ENCODE peak calls at places on chromosomes 13 and 19, in nine cellular contexts. B is activated B cell treated with CpG ODN at 0.5 μM for 24 hours, T is tibial nerve, Q is AG10803, I is Caco-2, U is GM12865, X is H9, R is ascending aorta, D is MCF 10A. H is an unnamed sample.

GRCh38 chr19:49862411-49863253 is 4.7 kb downstream of the PNKP start:
- DNase-seq in T (no peak), B (no peak), X (peak), U (peak), I (peak), R (no peak), Q (no peak), D (no peak), H (no peak)

GRCh38 chr19:51044327-51044726 is 9.5 kb upstream of the KLK12 start:
- DNase-seq in B (no peak), U (no peak), D (no peak), R (no peak), I (no peak), X (no peak), Q (no peak), T (no peak), H (no peak)

GRCh38 chr13:53703371-53704080 is 674.9 kb downstream of the OLFM4 start:
- DNase-seq in D (no peak), X (no peak), I (no peak), U (no peak), T (no peak), R (no peak), B (no peak), Q (no peak), H (no peak)

GRCh38 chr19:13428352-13428751 is 77.9 kb downstream of the CACNA1A start:
- DNase-seq in Q (peak), T (no peak), R (no peak), B (no peak), U (peak), X (peak), D (peak), I (peak), H (no peak)

GRCh38 chr13:90696656-90697055 is 650.8 kb upstream of the MIR17HG start:
- DNase-seq in R (no peak), Q (no peak), I (no peak), D (peak), X (no peak), U (no peak), B (no peak), T (no peak), H (no peak)

GRCh38 chr13:39767791-39768564 is 112.5 kb downstream of the COG6 start:
- DNase-seq in X (no peak), T (no peak), I (no peak), U (peak), Q (no peak), D (peak), R (no peak), B (no peak), H (no peak)

GRCh38 chr19:5036733-5037681 is 68.1 kb downstream of the KDM4B start:
- DNase-seq in B (no peak), U (no peak), R (no peak), X (no peak), D (peak), T (no peak), I (no peak), Q (peak), H (no peak)

GRCh38 chr13:68810660-68811059 is 1297.0 kb upstream of the ATXN8OS start:
- DNase-seq in B (no peak), R (no peak), T (no peak), U (no peak), I (peak), D (peak), X (no peak), Q (no peak), H (no peak)

GRCh38 chr13:111202149-111202548 is 87.0 kb downstream of the ARHGEF7 start:
- DNase-seq in D (no peak), B (no peak), X (no peak), I (no peak), U (no peak), R (peak), Q (no peak), T (no peak), H (no peak)

GRCh38 chr19:30626567-30626966 is 254.4 kb downstream of the ZNF536 start:
- DNase-seq in T (no peak), B (no peak), U (no peak), D (no peak), X (no peak), R (no peak), I (no peak), Q (no peak), H (no peak)

GRCh38 chr13:76886292-76887061 is at the start of gene KCTD12:
- DNase-seq in Q (peak), U (peak), D (peak), R (peak), X (peak), T (peak), I (peak), B (peak), H (peak)

GRCh38 chr13:41061075-41061913 is at the start of gene WBP4:
- DNase-seq in B (peak), I (peak), T (peak), D (peak), U (peak), R (peak), X (peak), Q (peak), H (peak)

GRCh38 chr13:46173656-46174055 is 8.3 kb downstream of the LCP1 start:
- DNase-seq in Q (no peak), B (no peak), U (peak), T (no peak), D (no peak), X (no peak), I (no peak), R (no peak), H (no peak)

GRCh38 chr19:6227941-6228325 is 51.8 kb downstream of the MLLT1 start:
- DNase-seq in X (no peak), Q (no peak), B (no peak), T (no peak), I (no peak), R (no peak), U (no peak), D (no peak), H (no peak)

GRCh38 chr19:6056801-6057650 is 53.3 kb downstream of the RFX2 start:
- DNase-seq in U (no peak), R (peak), T (no peak), I (peak), B (no peak), Q (peak), D (peak), X (peak), H (no peak)

GRCh38 chr13:26362261-26362660 is 108.3 kb downstream of the CDK8 start:
- DNase-seq in R (no peak), T (no peak), I (no peak), D (no peak), B (no peak), X (no peak), U (no peak), Q (no peak), H (no peak)

GRCh38 chr19:44692379-44692721 is 6.6 kb upstream of the CEACAM16 start:
- DNase-seq in U (no peak), I (no peak), D (peak), X (no peak), R (no peak), B (no peak), T (no peak), Q (no peak), H (no peak)

GRCh38 chr19:44697670-44698034 is 1.3 kb upstream of the CEACAM16 start:
- DNase-seq in X (no peak), R (no peak), U (no peak), I (no peak), Q (no peak), B (no peak), D (no peak), T (no peak), H (no peak)

GRCh38 chr19:44696939-44697669 is 1.8 kb upstream of the CEACAM16 start:
- DNase-seq in U (no peak), B (no peak), D (no peak), T (no peak), R (no peak), I (no peak), Q (no peak), X (peak), H (no peak)

GRCh38 chr19:44690131-44690440 is 8.9 kb upstream of the CEACAM16 start:
- DNase-seq in B (no peak), I (no peak), D (no peak), Q (no peak), T (no peak), R (no peak), U (no peak), X (no peak), H (no peak)

GRCh38 chr19:44694184-44694579 is 4.8 kb upstream of the CEACAM16 start:
- DNase-seq in U (peak), D (no peak), I (no peak), Q (no peak), B (no peak), X (no peak), T (no peak), R (no peak), H (no peak)
- TF ChIP-seq CTCF in U (peak), D (peak), I (no peak), Q (peak), B (no peak), X (peak), T (no peak), R (no peak), H (peak)

DNA sequence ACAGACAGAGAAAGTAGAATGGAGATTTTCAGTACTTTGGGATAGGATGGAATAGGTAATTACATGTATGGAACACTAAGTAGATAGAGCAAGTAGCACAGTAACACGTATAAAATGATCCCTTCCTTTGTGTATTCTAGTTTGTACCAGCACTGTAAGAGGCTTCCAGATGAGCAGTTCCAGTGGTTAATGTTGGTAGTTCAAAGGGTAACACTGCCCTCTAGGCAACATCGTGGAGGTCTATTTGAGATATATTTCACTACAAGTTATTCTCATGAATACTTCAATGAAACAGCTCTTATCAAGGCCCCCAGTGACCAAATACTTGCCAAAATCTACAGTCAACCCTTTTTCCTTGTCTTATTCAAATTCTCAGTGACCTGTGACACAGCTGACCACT is 13.5 kb upstream of the ZNF563 start:
- DNase-seq in U (peak), T (no peak), B (no peak), D (no peak), R (no peak), X (no peak), Q (no peak), I (no peak), H (no peak)
- TF ChIP-seq CTCF in U (no peak), T (no peak), B (no peak), D (no peak), R (no peak), X (peak), Q (no peak), I (no peak), H (no peak)

GRCh38 chr13:94595943-94596574 is at the start of gene TGDS:
- DNase-seq in R (peak), B (peak), I (peak), D (peak), T (peak), U (peak), Q (peak), X (peak), H (peak)
- TF ChIP-seq CTCF in R (no peak), B (no peak), I (no peak), D (no peak), T (no peak), U (no peak), Q (no peak), X (no peak), H (no peak)

DNA sequence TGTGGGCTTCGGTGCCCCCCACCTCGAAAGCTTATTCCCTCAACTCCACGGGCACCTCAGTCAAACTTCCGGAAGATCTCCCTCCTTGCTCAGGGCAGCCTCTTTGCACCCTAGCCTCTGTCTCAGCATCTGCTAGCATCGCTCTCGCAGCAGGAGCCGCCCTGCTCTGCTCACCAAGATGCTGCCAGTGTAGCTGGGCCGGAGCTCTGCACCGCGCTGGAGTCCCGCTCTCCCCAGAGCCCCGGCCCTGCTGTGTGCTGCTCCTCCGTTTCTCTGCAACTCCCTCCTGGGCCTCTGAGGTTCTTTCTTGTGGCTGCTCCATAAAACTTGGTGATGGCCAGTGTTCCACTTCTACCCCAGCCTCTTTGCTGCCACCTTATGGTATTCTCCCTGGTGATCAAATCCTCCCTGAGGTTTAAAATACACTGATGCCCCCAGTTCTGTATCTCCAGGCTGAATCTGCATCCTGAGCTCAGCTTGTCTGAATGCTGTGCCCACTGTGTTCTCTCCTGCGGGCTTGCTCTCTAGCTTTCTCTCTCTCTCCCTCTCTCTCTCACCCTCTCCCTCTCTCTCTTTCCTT is 198.0 kb downstream of the UQCRFS1 start:
- DNase-seq in X (peak), R (no peak), U (no peak), Q (peak), I (no peak), T (no peak), D (no peak), B (no peak), H (no peak)
- TF ChIP-seq CTCF in X (no peak), R (no peak), U (no peak), Q (peak), I (no peak), T (no peak), D (no peak), B (no peak), H (no peak)

DNA sequence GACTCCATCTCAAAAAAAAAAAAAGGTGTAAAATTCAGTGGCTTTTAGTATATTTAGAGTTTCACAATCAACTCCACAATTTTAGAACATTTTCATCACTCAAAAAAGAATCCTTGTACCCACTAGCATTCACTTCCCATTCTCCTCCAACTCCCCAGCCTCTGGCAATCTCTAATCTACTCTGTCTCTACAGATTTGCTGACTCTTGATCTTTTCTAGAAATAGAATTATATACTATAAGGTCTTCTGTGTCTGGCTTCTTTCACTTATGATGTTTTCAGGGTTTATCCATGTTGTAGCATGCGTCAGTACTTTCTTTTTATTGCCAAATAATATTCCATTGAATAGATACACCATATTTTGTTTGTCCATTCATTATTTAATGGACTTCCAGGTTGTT is 8.0 kb upstream of the FARP1 start:
- DNase-seq in R (no peak), I (no peak), B (no peak), X (no peak), T (no peak), Q (no peak), U (no peak), D (no peak), H (no peak)
- TF ChIP-seq CTCF in R (no peak), I (no peak), B (no peak), X (no peak), T (no peak), Q (no peak), U (no peak), D (no peak), H (no peak)

GRCh38 chr13:101307181-101307701 is 109.1 kb downstream of the NALCN start:
- DNase-seq in R (peak), Q (peak), T (no peak), B (no peak), I (no peak), U (no peak), X (no peak), D (no peak), H (no peak)
- TF ChIP-seq CTCF in R (no peak), Q (no peak), T (no peak), B (no peak), I (no peak), U (no peak), X (no peak), D (no peak), H (no peak)

GRCh38 chr19:47569331-47569730 is 3.6 kb downstream of the ZNF541 start:
- DNase-seq in I (no peak), X (no peak), R (no peak), U (no peak), T (no peak), D (no peak), Q (no peak), B (no peak), H (no peak)
- TF ChIP-seq CTCF in I (no peak), X (no peak), R (no peak), U (no peak), T (no peak), D (no peak), Q (no peak), B (no peak), H (no peak)

H was measured in progenitor cell of endocrine pancreas.